ENCODE peak calls at places on chromosomes 16 and 17, in eight cellular contexts. L, K, B, P, Y, V, E and M are unnamed samples. For H3K27me3, the result is how much of the 10 kb centered on the place peaks cover.

GRCh38 chr16:73054732-73055481 is 7.0 kb upstream of the ZFHX3 start:
- ATAC-seq in L (no peak), E (peak), V (peak), P (peak), Y (no peak), K (no peak), B (no peak), M (no peak)

GRCh38 chr16:24188751-24189318 is 67.3 kb upstream of the CACNG3 start:
- ATAC-seq in E (no peak), V (no peak), P (no peak), Y (no peak), K (no peak), L (no peak), B (no peak), M (no peak)

GRCh38 chr17:62724398-62725146 is 83.5 kb downstream of the MARCHF10 start:
- ATAC-seq in P (peak), E (peak), Y (no peak), B (peak), V (no peak), K (no peak), L (no peak), M (no peak)

GRCh38 chr16:50310308-50311133 is 44.2 kb downstream of the ADCY7 start:
- ATAC-seq in V (no peak), L (peak), E (no peak), P (no peak), B (no peak), Y (no peak), K (no peak), M (no peak)

GRCh38 chr16:48432136-48432535 is 46.9 kb upstream of the SIAH1 start:
- ATAC-seq in L (peak), K (no peak), V (peak), B (peak), Y (no peak), P (peak), E (no peak), M (no peak)

GRCh38 chr17:75498726-75499213 is 16.6 kb downstream of the CASKIN2 start:
- ATAC-seq in E (peak), B (no peak), P (no peak), Y (no peak), L (peak), K (no peak), V (no peak), M (no peak)

GRCh38 chr17:64281962-64282752 is 19.1 kb upstream of the TEX2 start:
- ATAC-seq in K (peak), E (no peak), P (peak), B (peak), L (peak), V (peak), Y (peak), M (peak)

GRCh38 chr17:75371339-75371738 is 34.1 kb downstream of the GRB2 start:
- ATAC-seq in B (peak), Y (no peak), E (no peak), K (peak), L (peak), P (no peak), V (peak), M (no peak)

GRCh38 chr17:9645858-9646555 is 690 bp downstream of the USP43 start:
- ATAC-seq in P (peak), Y (no peak), V (peak), E (peak), B (peak), K (peak), L (peak), M (no peak)

GRCh38 chr16:12801511-12802042 is 2.1 kb downstream of the CPPED1 start:
- ATAC-seq in B (no peak), E (peak), V (no peak), P (no peak), K (no peak), Y (no peak), L (no peak), M (no peak)

GRCh38 chr17:32117399-32117798 is 24.9 kb upstream of the RHOT1 start:
- ATAC-seq in L (no peak), K (no peak), Y (no peak), V (no peak), E (no peak), P (peak), B (no peak), M (no peak)

GRCh38 chr17:18111330-18111971 is 2.9 kb downstream of the MYO15A start:
- ATAC-seq in B (no peak), K (no peak), E (no peak), V (no peak), L (no peak), Y (no peak), P (no peak), M (no peak)

GRCh38 chr17:18974407-18975149 is 22.6 kb downstream of the SLC5A10 start:
- ATAC-seq in L (no peak), P (no peak), K (no peak), Y (no peak), V (no peak), E (no peak), B (no peak), M (no peak)

GRCh38 chr17:19371259-19372003 is 6.9 kb upstream of the MAPK7 start:
- ATAC-seq in P (no peak), B (peak), L (no peak), Y (no peak), V (peak), E (no peak), K (no peak), M (no peak)

GRCh38 chr17:64001763-64002529 is 3.8 kb downstream of the PRR29 start:
- ATAC-seq in L (peak), K (peak), P (peak), V (peak), B (no peak), Y (peak), E (no peak), M (peak)

GRCh38 chr17:1227917-1228751 is 42.1 kb upstream of the BHLHA9 start:
- ATAC-seq in E (no peak), P (peak), K (no peak), L (peak), B (peak), V (peak), Y (peak), M (no peak)

GRCh38 chr17:82246365-82247174 is 17.7 kb downstream of the SLC16A3 start:
- ATAC-seq in V (no peak), Y (peak), K (peak), B (no peak), P (peak), L (peak), E (peak), M (peak)

GRCh38 chr16:80824623-80825364 is 20.4 kb upstream of the CDYL2 start:
- ATAC-seq in E (no peak), K (no peak), V (peak), P (peak), L (no peak), B (peak), Y (no peak), M (no peak)

GRCh38 chr17:10069301-10069700 is 129.1 kb downstream of the GAS7 start:
- ATAC-seq in Y (peak), K (no peak), B (no peak), V (peak), L (peak), E (no peak), P (peak), M (peak)

GRCh38 chr16:74726736-74727135 is 26.1 kb upstream of the MLKL start:
- ATAC-seq in B (peak), V (no peak), P (no peak), L (no peak), K (no peak), E (no peak), Y (no peak), M (no peak)

GRCh38 chr16:51762081-51762995 is 611.3 kb upstream of the SALL1 start:
- ATAC-seq in B (peak), Y (peak), K (peak), V (peak), P (peak), E (peak), L (peak), M (peak)

GRCh38 chr17:74859439-74860228 is at the start of gene GRIN2C:
- ATAC-seq in K (no peak), Y (no peak), V (no peak), E (no peak), B (peak), L (peak), P (no peak), M (no peak)

GRCh38 chr16:3797473-3797872 is 80.1 kb upstream of the TRAP1 start:
- ATAC-seq in B (peak), P (no peak), L (no peak), Y (no peak), K (no peak), V (no peak), E (peak), M (no peak)

GRCh38 chr17:20191066-20191465 is 181.9 kb downstream of the SPECC1 start:
- ATAC-seq in V (peak), B (no peak), L (no peak), E (peak), P (no peak), K (no peak), Y (no peak), M (no peak)

GRCh38 chr16:80285089-80285488 is 255.7 kb upstream of the DYNLRB2 start:
- ATAC-seq in K (no peak), P (no peak), V (no peak), E (peak), Y (no peak), B (no peak), L (no peak), M (no peak)

GRCh38 chr17:61463068-61463980 is 11.1 kb downstream of the TBX4 start:
- ATAC-seq in K (no peak), Y (no peak), E (no peak), P (no peak), L (no peak), V (no peak), B (no peak), M (no peak)

GRCh38 chr16:14334366-14335105 is 263.4 kb downstream of the MRTFB start:
- ATAC-seq in K (no peak), Y (no peak), L (no peak), B (no peak), V (peak), P (no peak), E (peak), M (no peak)

GRCh38 chr17:38926290-38927070 is 1.1 kb downstream of the LASP1NB start:
- ATAC-seq in E (no peak), P (no peak), K (no peak), V (peak), L (no peak), Y (no peak), B (peak), M (no peak)

GRCh38 chr16:81838794-81839193 is 59.7 kb downstream of the PLCG2 start:
- ATAC-seq in B (no peak), L (no peak), Y (no peak), K (no peak), V (no peak), E (peak), P (no peak), M (no peak)

GRCh38 chr17:9677411-9677810 is 32.1 kb downstream of the USP43 start:
- ATAC-seq in E (peak), V (no peak), Y (no peak), B (no peak), L (no peak), P (no peak), K (no peak), M (no peak)

GRCh38 chr16:48155926-48156789 is at the start of gene ABCC12:
- ATAC-seq in B (peak), E (no peak), L (peak), Y (no peak), V (peak), K (no peak), P (no peak), M (peak)

GRCh38 chr16:53768593-53768992 is 64.6 kb downstream of the FTO start:
- ATAC-seq in K (peak), E (peak), L (peak), Y (no peak), V (peak), B (no peak), P (no peak), M (no peak)

GRCh38 chr17:40610359-40610758 is 37.3 kb downstream of the SMARCE1 start:
- ATAC-seq in B (no peak), K (no peak), L (no peak), P (no peak), Y (no peak), V (no peak), E (no peak), M (no peak)

GRCh38 chr17:27340575-27340974 is 46.7 kb downstream of the WSB1 start:
- ATAC-seq in K (no peak), P (no peak), Y (no peak), E (no peak), B (no peak), V (no peak), L (no peak), M (no peak)

GRCh38 chr17:69367298-69367697 is 40.4 kb upstream of the ABCA5 start:
- ATAC-seq in V (no peak), E (no peak), K (no peak), L (no peak), P (no peak), Y (no peak), B (no peak), M (no peak)

GRCh38 chr17:20908373-20909273 is 134.2 kb downstream of the USP22 start:
- ATAC-seq in Y (peak), P (peak), K (peak), L (peak), E (peak), V (peak), B (peak), M (peak)

GRCh38 chr17:82870541-82870940 is 30.7 kb upstream of the ZNF750 start:
- ATAC-seq in V (no peak), Y (no peak), E (no peak), B (no peak), P (no peak), L (no peak), K (no peak), M (no peak)

DNA sequence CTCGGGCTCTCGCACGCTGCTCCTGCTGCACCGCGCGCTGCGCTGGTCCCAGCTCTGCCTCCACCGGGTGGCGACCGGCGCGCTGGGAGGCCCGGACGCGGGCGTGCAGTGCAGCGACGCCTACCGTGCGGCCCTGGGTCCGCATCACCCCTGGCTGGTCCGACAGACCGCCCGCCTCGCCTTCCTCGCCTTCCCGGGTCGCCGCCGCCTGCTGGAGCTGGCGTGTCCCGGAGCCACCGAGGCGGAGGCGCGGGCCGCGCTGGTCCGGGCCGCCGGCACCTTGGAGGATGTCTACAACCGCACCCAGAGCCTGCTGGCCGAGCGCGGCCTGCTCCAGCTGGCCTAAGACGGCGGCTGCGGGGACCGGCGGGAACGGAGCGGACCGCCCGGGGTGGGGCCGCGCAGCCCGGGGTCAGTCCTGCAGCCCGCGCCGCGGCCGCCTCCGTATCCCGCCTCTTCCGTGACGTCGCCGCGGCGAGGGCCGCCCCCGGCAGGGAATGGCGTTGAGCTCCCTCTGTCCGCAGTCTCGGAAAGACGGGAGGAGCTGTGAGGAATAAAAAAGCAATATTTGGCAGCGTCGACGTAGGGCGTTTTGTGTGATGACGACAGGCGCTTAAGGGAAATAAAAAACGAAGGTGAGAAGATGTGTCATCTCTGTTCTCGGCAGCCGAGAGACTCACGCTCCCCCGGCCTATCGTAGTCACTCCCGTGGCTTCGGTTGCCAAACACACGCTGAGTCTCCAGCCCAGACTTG is 1.4 kb downstream of the GLTPD2 start:
- ATAC-seq in K (peak), B (peak), V (peak), P (peak), E (peak), Y (peak), L (peak), M (peak)
- H3K27me3 ChIP-seq in K (under half), B (under half), V (under half), P (under half), E (under half), Y (under half), L (under half), M (under half)

GRCh38 chr16:57971848-57972247 is 920 bp upstream of the CNGB1 start:
- ATAC-seq in E (no peak), P (no peak), V (no peak), L (no peak), K (no peak), B (no peak), Y (no peak), M (no peak)
- H3K27me3 ChIP-seq in E (under half), P (under half), V (under half), L (under half), K (under half), B (under half), Y (under half), M (under half)

DNA sequence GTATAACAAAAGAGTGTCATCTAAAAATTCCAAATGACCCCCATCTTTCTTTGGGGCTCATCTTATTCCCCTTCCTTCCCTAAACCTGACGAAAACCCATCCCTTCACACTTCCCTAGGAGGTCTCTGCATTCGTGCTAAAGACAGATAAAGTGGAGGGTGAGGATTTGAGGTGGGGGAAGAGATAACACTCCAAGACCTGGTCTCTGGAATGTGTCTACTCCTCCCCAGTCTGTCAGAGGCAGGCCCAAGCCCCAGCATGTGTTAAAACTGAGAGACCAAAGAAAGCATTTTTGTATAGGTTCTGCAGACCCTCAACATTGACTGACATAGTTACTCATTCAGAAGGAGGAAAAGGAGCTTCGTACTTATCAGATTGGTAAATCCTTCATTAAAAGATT is 11.0 kb upstream of the LHX1 start:
- ATAC-seq in K (no peak), L (no peak), V (no peak), B (no peak), P (no peak), Y (no peak), E (no peak), M (no peak)
- H3K27me3 ChIP-seq in K (under half), L (under half), V (half or more), B (under half), P (under half), Y (half or more), E (under half), M (half or more)

GRCh38 chr17:35159926-35160325 is 12.3 kb downstream of the UNC45B start:
- ATAC-seq in L (no peak), P (no peak), B (no peak), Y (no peak), V (no peak), E (no peak), K (no peak), M (no peak)
- H3K27me3 ChIP-seq in L (under half), P (under half), B (under half), Y (under half), V (under half), E (under half), K (under half), M (under half)

GRCh38 chr17:76888661-76889060 is 20.5 kb downstream of the MGAT5B start:
- ATAC-seq in Y (no peak), V (no peak), E (no peak), P (no peak), L (no peak), B (no peak), K (no peak), M (no peak)

GRCh38 chr17:76889323-76889722 is 21.1 kb downstream of the MGAT5B start:
- ATAC-seq in K (no peak), L (no peak), Y (no peak), P (no peak), V (no peak), E (no peak), B (no peak), M (no peak)

GRCh38 chr17:76886395-76886794 is 18.2 kb downstream of the MGAT5B start:
- ATAC-seq in V (no peak), P (no peak), Y (no peak), L (no peak), K (no peak), E (no peak), B (no peak), M (no peak)

GRCh38 chr17:76884995-76885896 is 17.0 kb downstream of the MGAT5B start:
- ATAC-seq in V (no peak), P (no peak), L (no peak), B (no peak), E (no peak), Y (no peak), K (no peak), M (no peak)

DNA sequence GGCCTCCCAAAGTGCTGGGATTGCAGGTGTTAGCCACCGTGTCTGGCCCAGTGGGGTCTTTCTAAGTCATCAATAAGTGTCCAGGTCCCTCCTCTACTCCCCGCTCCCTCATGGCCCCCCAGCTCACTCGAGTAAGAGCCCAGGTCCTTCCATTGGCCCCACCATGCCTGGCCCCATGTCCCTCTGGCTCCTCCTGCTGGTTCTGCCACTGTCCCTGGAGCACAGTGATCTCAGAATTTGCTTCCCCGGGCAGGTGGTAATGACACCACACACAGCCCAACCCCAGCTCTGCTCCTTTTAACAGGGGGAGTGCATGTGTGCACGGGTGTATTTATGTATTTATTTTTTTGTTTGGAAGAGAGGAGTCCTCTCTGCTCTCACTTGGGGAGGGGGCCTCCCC is 19.6 kb downstream of the MGAT5B start:
- ATAC-seq in P (no peak), Y (no peak), E (no peak), B (no peak), L (no peak), V (no peak), K (no peak), M (no peak)
- H3K27me3 ChIP-seq in P (under half), Y (under half), E (under half), B (under half), L (under half), V (under half), K (under half), M (half or more)